ENCODE peak calls at places on chromosomes 11 and 22, in seven cellular contexts. B is A673; G is posterior vena cava; D is activated gamma-delta T cell; M is NCI-H2081; U is omental fat pad; Y is activated naive CD8-positive, alpha-beta T cell treated with anti-CD3 and anti-CD28 coated beads, Interleukin-2, amount 50 U/mL, for 24 hours. R is an unnamed sample.

GRCh38 chr11:65134240-65134951 is at the start of gene SYVN1:
- DNase-seq in B (peak; percentile 95), D (peak; percentile 82), M (peak; percentile 91), G (peak; percentile 97), U (peak; percentile 80), Y (peak; percentile 93), R (peak; percentile 94)

GRCh38 chr11:78022397-78023396 is at the start of gene KCTD14:
- DNase-seq in M (peak; percentile 93), B (no peak), Y (no peak), G (no peak), D (no peak), U (no peak), R (no peak)

GRCh38 chr11:128530119-128531091 is 57.0 kb downstream of the ETS1 start:
- DNase-seq in G (no peak), Y (no peak), B (peak; percentile 20), D (no peak), M (no peak), U (no peak), R (no peak)

GRCh38 chr11:116703421-116703820 is 69.4 kb downstream of the BUD13 start:
- DNase-seq in G (peak; percentile 50), B (no peak), U (no peak), D (no peak), Y (no peak), M (peak; percentile 51), R (no peak)

GRCh38 chr11:87859583-87859982 is 315.7 kb downstream of the RAB38 start:
- DNase-seq in Y (no peak), D (no peak), M (peak; percentile 20), U (no peak), G (no peak), B (peak; percentile 8), R (no peak)

GRCh38 chr11:65502274-65502851 is 3.5 kb downstream of the MALAT1 start:
- DNase-seq in M (no peak), U (no peak), G (no peak), Y (no peak), B (no peak), D (no peak), R (no peak)

GRCh38 chr11:94768602-94769511 is 701 bp downstream of the AMOTL1 start:
- DNase-seq in M (peak; percentile 57), B (peak; percentile 41), G (peak; percentile 86), D (peak; percentile 6), Y (peak; percentile 5), U (no peak), R (peak; percentile 57)

GRCh38 chr22:19871845-19872778 is 17.4 kb upstream of the GNB1L start:
- DNase-seq in Y (no peak), U (peak; percentile 20), G (peak; percentile 57), B (no peak), M (no peak), D (no peak), R (no peak)

GRCh38 chr11:103433380-103433779 is 324.2 kb downstream of the DYNC2H1 start:
- DNase-seq in G (no peak), Y (no peak), U (no peak), B (peak; percentile 2), M (peak; percentile 10), D (no peak), R (no peak)

GRCh38 chr11:98090861-98091575 is 929.7 kb upstream of the CNTN5 start:
- DNase-seq in M (no peak), Y (no peak), G (no peak), U (no peak), B (no peak), D (no peak), R (no peak)

GRCh38 chr11:92495107-92495793 is 270.6 kb downstream of the FAT3 start:
- DNase-seq in D (no peak), B (no peak), Y (no peak), M (no peak), G (no peak), U (no peak), R (no peak)

GRCh38 chr11:10303558-10304363 is 1.1 kb upstream of the ADM start:
- DNase-seq in D (peak; percentile 12), Y (no peak), G (peak; percentile 83), U (peak; percentile 41), B (peak; percentile 49), M (peak; percentile 34), R (no peak)

GRCh38 chr22:26892401-26893033 is 235.1 kb downstream of the MIAT start:
- DNase-seq in M (peak; percentile 91), D (no peak), G (peak; percentile 85), B (peak; percentile 78), Y (no peak), U (no peak), R (no peak)

GRCh38 chr22:22576244-22576988 is 17.4 kb upstream of the PRAME start:
- DNase-seq in G (no peak), B (peak; percentile 75), Y (peak; percentile 52), U (no peak), D (no peak), M (peak; percentile 16), R (peak; percentile 98)

GRCh38 chr11:6828103-6828502 is 17.4 kb upstream of the OR10A5 start:
- DNase-seq in B (no peak), D (no peak), M (no peak), G (no peak), Y (no peak), U (no peak), R (no peak)

GRCh38 chr22:44192098-44192810 is 11.5 kb downstream of the PARVG start:
- DNase-seq in U (no peak), G (no peak), M (no peak), B (peak; percentile 43), Y (peak; percentile 59), D (no peak), R (peak; percentile 81)

GRCh38 chr11:45379162-45379863 is 93.2 kb upstream of the SYT13 start:
- DNase-seq in G (no peak), Y (no peak), U (no peak), M (no peak), B (peak; percentile 41), D (no peak), R (no peak)

GRCh38 chr11:19849107-19849789 is 136.6 kb downstream of the NAV2 start:
- DNase-seq in G (no peak), Y (no peak), D (no peak), B (no peak), M (no peak), U (no peak), R (no peak)

GRCh38 chr22:40674274-40674673 is 5.0 kb upstream of the MCHR1 start:
- DNase-seq in G (no peak), Y (no peak), U (no peak), B (no peak), M (no peak), D (no peak), R (no peak)

GRCh38 chr22:42184852-42185251 is 54.2 kb upstream of the CYP2D6 start:
- DNase-seq in Y (no peak), M (no peak), U (no peak), B (no peak), D (no peak), G (no peak), R (no peak)

GRCh38 chr11:44539971-44540370 is 25.5 kb upstream of the CD82 start:
- DNase-seq in U (no peak), D (no peak), G (peak; percentile 42), M (peak; percentile 69), B (no peak), Y (no peak), R (no peak)

GRCh38 chr11:124499711-124500110 is 43.7 kb downstream of the OR8B12 start:
- DNase-seq in Y (no peak), D (no peak), B (no peak), M (no peak), U (no peak), G (no peak), R (no peak)

GRCh38 chr11:63574856-63575602 is 11.8 kb upstream of the PLAAT2 start:
- DNase-seq in U (peak; percentile 44), Y (no peak), D (no peak), G (no peak), M (no peak), B (no peak), R (no peak)

GRCh38 chr11:45026835-45027234 is 76.2 kb upstream of the TP53I11 start:
- DNase-seq in G (peak; percentile 40), B (no peak), D (no peak), U (no peak), M (peak; percentile 99), Y (no peak), R (no peak)

GRCh38 chr22:43039800-43040199 is 24.9 kb upstream of the PACSIN2 start:
- DNase-seq in D (no peak), B (no peak), U (no peak), G (no peak), M (peak; percentile 66), Y (no peak), R (no peak)

GRCh38 chr22:33544707-33545106 is 375.6 kb downstream of the LARGE1 start:
- DNase-seq in G (no peak), B (no peak), U (no peak), Y (no peak), D (no peak), M (no peak), R (no peak)

GRCh38 chr11:8652140-8652539 is 30.3 kb downstream of the TRIM66 start:
- DNase-seq in M (no peak), D (no peak), B (peak; percentile 18), Y (no peak), U (no peak), G (no peak), R (no peak)

GRCh38 chr22:44261861-44262595 is 50.7 kb downstream of the SHISAL1 start:
- DNase-seq in M (peak; percentile 67), D (no peak), U (no peak), B (peak; percentile 76), Y (no peak), G (peak; percentile 58), R (no peak)

GRCh38 chr22:20316217-20316843 is 3.5 kb downstream of the DGCR6L start:
- DNase-seq in G (peak; percentile 71), U (no peak), M (no peak), B (no peak), D (no peak), Y (no peak), R (peak; percentile 9)

GRCh38 chr11:101741479-101742175 is 157.8 kb upstream of the TRPC6 start:
- DNase-seq in Y (no peak), G (no peak), D (no peak), U (no peak), B (no peak), M (no peak), R (no peak)

GRCh38 chr11:129658558-129658882 is 157.1 kb upstream of the TMEM45B start:
- DNase-seq in G (no peak), M (no peak), B (no peak), U (no peak), D (no peak), Y (no peak), R (no peak)

GRCh38 chr11:20026629-20027545 is 133.4 kb downstream of the DBX1 start:
- DNase-seq in M (peak; percentile 82), G (no peak), U (no peak), B (no peak), D (no peak), Y (no peak), R (no peak)

GRCh38 chr11:75346296-75346695 is 5.2 kb downstream of the ARRB1 start:
- DNase-seq in U (no peak), G (no peak), B (no peak), M (no peak), Y (no peak), D (no peak), R (no peak)

GRCh38 chr11:126978911-126979310 is 21.7 kb downstream of the KIRREL3 start:
- DNase-seq in Y (no peak), B (no peak), U (no peak), M (peak; percentile 99), G (no peak), D (no peak), R (no peak)

GRCh38 chr22:30181459-30182353 is 64.9 kb downstream of the LIF start:
- DNase-seq in U (no peak), D (no peak), B (no peak), M (no peak), Y (no peak), G (no peak), R (peak; percentile 20)

GRCh38 chr11:57639321-57640067 is 10.2 kb downstream of the YPEL4 start:
- DNase-seq in Y (no peak), D (no peak), G (no peak), B (peak; percentile 92), M (no peak), U (no peak), R (no peak)

GRCh38 chr22:49157529-49158339 is 669.9 kb downstream of the BRD1 start:
- DNase-seq in D (no peak), M (peak; percentile 9), B (no peak), U (no peak), Y (no peak), G (peak; percentile 59), R (no peak)

GRCh38 chr11:6894097-6894496 is 1.8 kb upstream of the OR2D2 start:
- DNase-seq in D (no peak), Y (no peak), B (no peak), U (no peak), G (no peak), M (no peak), R (no peak)

R was measured in K562.